ENCODE peak calls at places on chromosomes 3 and 15, in six cellular contexts. C, O, Q, K, I and M are unnamed samples.

GRCh38 chr3:169143471-169143870 is 520.0 kb downstream of the MECOM start:
- DNase-seq in C (no peak), O (no peak), Q (no peak), K (no peak), I (no peak), M (no peak)

GRCh38 chr3:98903099-98903498 is 1.6 kb upstream of the DCBLD2 start:
- DNase-seq in C (no peak), O (no peak), Q (no peak), K (no peak), I (no peak), M (no peak)

GRCh38 chr3:99526927-99527326 is 111.5 kb upstream of the COL8A1 start:
- DNase-seq in C (no peak), O (no peak), Q (no peak), K (no peak), I (no peak), M (no peak)

GRCh38 chr15:84638103-84638502 is 16.0 kb downstream of the WDR73 start:
- DNase-seq in C (no peak), O (no peak), Q (no peak), K (no peak), I (no peak), M (no peak)

GRCh38 chr3:170862618-170863374 is 7.2 kb downstream of the RPL22L1 start:
- DNase-seq in C (no peak), O (no peak), Q (peak; percentile 30), K (no peak), I (no peak), M (no peak)

GRCh38 chr3:124858275-124858674 is 28.9 kb downstream of the ITGB5 start:
- DNase-seq in C (no peak), O (no peak), Q (peak; percentile 58), K (no peak), I (no peak), M (no peak)

GRCh38 chr3:128197855-128198254 is 44.6 kb downstream of the EEFSEC start:
- DNase-seq in C (no peak), O (no peak), Q (no peak), K (no peak), I (no peak), M (no peak)

GRCh38 chr3:30399394-30400181 is 206.8 kb upstream of the TGFBR2 start:
- DNase-seq in C (no peak), O (no peak), Q (peak; percentile 34), K (no peak), I (no peak), M (no peak)

GRCh38 chr3:185207931-185208746 is 45.7 kb downstream of the EHHADH start:
- DNase-seq in C (no peak), O (no peak), Q (peak; percentile 59), K (no peak), I (no peak), M (no peak)

GRCh38 chr15:61660579-61660978 is 399.7 kb downstream of the VPS13C start:
- DNase-seq in C (no peak), O (no peak), Q (peak; percentile 76), K (no peak), I (no peak), M (no peak)

GRCh38 chr3:186374370-186374769 is 12.3 kb upstream of the DGKG start:
- DNase-seq in C (no peak), O (no peak), Q (no peak), K (no peak), I (no peak), M (no peak)

GRCh38 chr3:197487911-197488391 is 67.8 kb downstream of the BDH1 start:
- DNase-seq in C (no peak), O (no peak), Q (peak; percentile 82), K (peak; percentile 24), I (no peak), M (peak; percentile 85)

GRCh38 chr15:74365619-74366445 is 1.6 kb downstream of the CYP11A1 start:
- DNase-seq in C (peak; percentile 54), O (peak; percentile 91), Q (peak; percentile 55), K (no peak), I (peak; percentile 87), M (peak; percentile 66)

GRCh38 chr3:120039642-120040610 is 54.3 kb downstream of the GSK3B start:
- DNase-seq in C (no peak), O (no peak), Q (no peak), K (no peak), I (no peak), M (no peak)

GRCh38 chr15:99324082-99324620 is 72.9 kb downstream of the LRRC28 start:
- DNase-seq in C (no peak), O (no peak), Q (peak; percentile 86), K (no peak), I (no peak), M (no peak)

GRCh38 chr3:18409266-18409665 is 15.9 kb downstream of the SATB1 start:
- DNase-seq in C (no peak), O (no peak), Q (no peak), K (no peak), I (no peak), M (no peak)

GRCh38 chr15:27827336-27827735 is 271.8 kb downstream of the OCA2 start:
- DNase-seq in C (no peak), O (no peak), Q (peak; percentile 36), K (no peak), I (no peak), M (no peak)

GRCh38 chr3:133670525-133670995 is 8.8 kb upstream of the TOPBP1 start:
- DNase-seq in C (no peak), O (no peak), Q (no peak), K (no peak), I (no peak), M (peak; percentile 66)

GRCh38 chr3:193943200-193943599 is 192.7 kb upstream of the HES1 start:
- DNase-seq in C (no peak), O (peak; percentile 64), Q (no peak), K (no peak), I (no peak), M (no peak)

GRCh38 chr3:13475871-13476590 is 4.1 kb upstream of the HDAC11 start:
- DNase-seq in C (no peak), O (no peak), Q (no peak), K (no peak), I (no peak), M (no peak)

GRCh38 chr3:141360888-141361598 is 7.3 kb upstream of the ZBTB38 start:
- DNase-seq in C (no peak), O (no peak), Q (peak; percentile 90), K (no peak), I (no peak), M (no peak)

GRCh38 chr3:195914648-195915473 is 6.5 kb upstream of the TNK2 start:
- DNase-seq in C (peak; percentile 90), O (no peak), Q (peak; percentile 96), K (peak; percentile 91), I (peak; percentile 99), M (peak; percentile 91)

DNA sequence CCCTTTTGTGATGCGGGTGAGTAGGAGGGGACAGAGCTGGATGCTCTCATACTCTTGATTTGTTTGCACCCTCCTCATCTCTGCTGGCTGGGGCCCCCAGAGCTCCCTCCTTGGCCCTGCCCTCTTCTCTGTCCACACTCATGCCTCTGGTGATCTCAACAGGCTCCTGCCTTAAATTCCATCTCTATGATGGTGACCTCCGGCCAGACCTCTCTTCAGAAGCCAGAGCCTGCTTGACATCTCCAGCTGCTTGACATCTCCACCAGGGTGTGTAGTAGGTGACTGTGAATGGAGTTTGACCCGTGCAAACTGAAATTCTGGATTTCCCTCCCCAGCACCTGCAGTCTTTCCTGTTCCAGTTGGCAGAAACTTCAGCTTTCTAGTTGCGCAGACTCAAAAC is 4.3 kb upstream of the FGD5 start:
- DNase-seq in C (no peak), O (no peak), Q (no peak), K (no peak), I (no peak), M (no peak)
- H3K27me3 ChIP-seq in C (no peaks in the 10 kb centered on the region), O (peaks cover 7% of the 10 kb centered on the region), Q (peaks cover 18% of the 10 kb centered on the region), K (no peaks in the 10 kb centered on the region), I (no peaks in the 10 kb centered on the region), M (peaks cover 7% of the 10 kb centered on the region)

DNA sequence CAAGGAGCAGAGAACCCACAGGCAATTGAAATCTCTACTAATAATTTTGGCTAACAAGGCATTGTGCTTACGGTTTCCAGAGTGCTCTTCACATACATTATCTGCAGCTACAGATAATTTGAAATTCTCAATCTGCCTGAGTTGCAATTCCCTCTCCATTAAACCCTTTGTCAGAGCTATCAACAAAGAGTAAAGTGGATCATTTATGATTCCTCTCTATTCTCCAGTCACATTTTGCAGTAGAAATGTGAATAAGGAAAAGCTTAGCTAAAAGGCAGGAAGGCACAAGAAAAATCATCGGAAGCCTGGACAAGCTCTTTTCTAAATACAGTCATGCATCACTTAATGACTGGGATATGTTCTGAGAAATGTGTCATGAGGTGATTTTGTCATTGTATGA is 49.6 kb downstream of the FAM98B start:
- DNase-seq in C (no peak), O (no peak), Q (no peak), K (no peak), I (no peak), M (no peak)
- H3K27me3 ChIP-seq in C (no peaks in the 10 kb centered on the region), O (no peaks in the 10 kb centered on the region), Q (no peaks in the 10 kb centered on the region), K (no peaks in the 10 kb centered on the region), I (no peaks in the 10 kb centered on the region), M (no peaks in the 10 kb centered on the region)

GRCh38 chr15:42087460-42087859 is 6.9 kb downstream of the PLA2G4D start:
- DNase-seq in C (no peak), O (peak; percentile 68), Q (no peak), K (no peak), I (no peak), M (no peak)

GRCh38 chr15:42088801-42089640 is 5.3 kb downstream of the PLA2G4D start:
- DNase-seq in C (no peak), O (peak; percentile 54), Q (no peak), K (no peak), I (no peak), M (no peak)

GRCh38 chr15:42089942-42090341 is 4.4 kb downstream of the PLA2G4D start:
- DNase-seq in C (no peak), O (no peak), Q (no peak), K (no peak), I (no peak), M (no peak)

GRCh38 chr15:42090375-42090774 is 4.0 kb downstream of the PLA2G4D start:
- DNase-seq in C (no peak), O (no peak), Q (no peak), K (no peak), I (no peak), M (no peak)

GRCh38 chr15:42087926-42088800 is 6.2 kb downstream of the PLA2G4D start:
- DNase-seq in C (no peak), O (peak; percentile 44), Q (no peak), K (no peak), I (no peak), M (no peak)
- H3K27me3 ChIP-seq in C (no peaks in the 10 kb centered on the region), O (no peaks in the 10 kb centered on the region), Q (peaks cover 19% of the 10 kb centered on the region), K (no peaks in the 10 kb centered on the region), I (no peaks in the 10 kb centered on the region), M (no peaks in the 10 kb centered on the region)

DNA sequence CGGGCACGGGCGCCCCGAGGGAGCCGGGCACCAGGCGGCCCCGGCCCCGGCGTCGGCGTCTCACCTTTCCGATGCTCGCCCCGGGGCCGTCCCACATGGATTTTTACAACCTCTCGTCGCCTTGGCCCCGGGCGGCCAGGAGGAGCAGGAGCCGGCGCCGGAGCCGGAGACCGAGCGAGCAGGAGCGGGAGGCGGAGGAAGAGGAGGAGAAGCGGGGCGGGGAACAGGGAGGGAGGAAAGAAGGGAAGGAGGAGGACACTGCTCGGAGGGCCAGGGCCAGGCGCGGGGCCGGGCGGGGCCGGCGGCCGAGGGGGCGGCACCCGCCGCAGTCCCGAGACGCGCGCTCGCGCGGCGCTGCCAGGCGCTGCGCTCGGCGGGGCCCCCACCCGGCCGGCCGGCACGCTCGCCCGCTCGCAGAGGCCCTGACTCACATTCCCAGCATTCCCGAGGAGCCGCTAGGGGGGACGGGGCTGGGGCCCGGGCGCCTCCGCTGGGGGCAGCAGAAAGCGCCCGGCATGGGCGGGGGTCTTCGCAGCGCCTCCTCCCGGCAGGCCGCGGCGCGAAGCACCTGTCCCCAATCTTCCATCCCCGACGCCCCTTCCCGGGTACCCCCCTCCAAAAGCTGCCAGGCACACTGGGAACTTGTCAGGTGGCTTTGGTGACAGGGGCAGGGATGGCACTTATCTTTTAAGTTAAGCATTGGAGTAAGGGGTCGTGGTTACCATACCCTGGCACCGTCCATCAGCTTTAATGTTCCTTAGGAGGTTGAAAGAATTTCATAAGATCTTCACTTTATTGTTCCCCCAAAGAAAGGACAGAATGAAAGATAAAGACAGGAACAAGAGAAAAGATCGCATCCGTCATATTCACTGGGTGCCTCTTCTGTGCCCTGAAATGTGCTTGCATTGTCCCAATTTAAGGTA is at the start of gene ERC2:
- DNase-seq in C (no peak), O (peak; percentile 89), Q (peak; percentile 3), K (peak; percentile 59), I (no peak), M (peak; percentile 25)
- H3K27me3 ChIP-seq in C (no peaks in the 10 kb centered on the region), O (peaks cover 6% of the 10 kb centered on the region), Q (peaks cover 8% of the 10 kb centered on the region), K (no peaks in the 10 kb centered on the region), I (peaks cover 2% of the 10 kb centered on the region), M (peaks cover 12% of the 10 kb centered on the region)